ENCODE peak calls at places on chromosomes 5 and 9, in four cellular contexts. Y is stimulated activated CD4-positive, alpha-beta T cell treated with anti-CD3 and anti-CD28 coated beads, Interleukin-12 subunit alpha, Interleukin-12 subunit beta, amount 100 ng/mL, for 4 hours; B is AG09309; V is activated T-cell treated with anti-CD3 and anti-CD28 coated beads for 48 hours. Z is an unnamed sample.

GRCh38 chr9:77375956-77376532 is 198.7 kb downstream of the VPS13A start:
- DNase-seq in B (no peak), Y (no peak), V (no peak), Z (no peak)

GRCh38 chr9:84366683-84367082 is 26.1 kb upstream of the SLC28A3 start:
- DNase-seq in B (no peak), V (no peak), Y (no peak), Z (no peak)

GRCh38 chr9:108383801-108384200 is 472.0 kb downstream of the ACTL7B start:
- DNase-seq in V (no peak), Y (no peak), B (no peak), Z (no peak)

GRCh38 chr9:76433851-76434250 is 25.1 kb upstream of the GCNT1 start:
- DNase-seq in B (no peak), V (no peak), Y (no peak), Z (no peak)

GRCh38 chr5:13601152-13601551 is 343.3 kb downstream of the DNAH5 start:
- DNase-seq in B (peak), Y (no peak), V (no peak), Z (no peak)

GRCh38 chr9:133057006-133057405 is 4.8 kb upstream of the CEL start:
- DNase-seq in V (no peak), B (no peak), Y (peak), Z (peak)

GRCh38 chr5:155049569-155050383 is 36.2 kb downstream of the KIF4B start:
- DNase-seq in V (no peak), B (no peak), Y (no peak), Z (no peak)

GRCh38 chr5:55187370-55187769 is 14.4 kb upstream of the CDC20B start:
- DNase-seq in Y (no peak), B (no peak), V (no peak), Z (no peak)

GRCh38 chr9:38057416-38058195 is 11.4 kb downstream of the SHB start:
- DNase-seq in V (no peak), B (no peak), Y (no peak), Z (peak)

GRCh38 chr5:114782869-114783268 is 386.8 kb downstream of the TRIM36 start:
- DNase-seq in V (no peak), B (no peak), Y (no peak), Z (no peak)

GRCh38 chr5:32506251-32506661 is 61.7 kb upstream of the ZFR start:
- DNase-seq in B (no peak), Y (no peak), V (no peak), Z (no peak)

GRCh38 chr5:54136666-54137440 is 173.5 kb downstream of the ARL15 start:
- DNase-seq in V (no peak), Y (no peak), B (no peak), Z (no peak)

GRCh38 chr5:18744990-18745590 is 1110.8 kb downstream of the TAF11L14 start:
- DNase-seq in B (no peak), Y (no peak), V (no peak), Z (no peak)

GRCh38 chr9:6047020-6047419 is 31.6 kb upstream of the RANBP6 start:
- DNase-seq in Y (no peak), B (no peak), V (no peak), Z (no peak)

GRCh38 chr5:159644053-159644452 is 272.2 kb upstream of the ADRA1B start:
- DNase-seq in B (no peak), V (no peak), Y (no peak), Z (no peak)

GRCh38 chr5:2071562-2071961 is 188.8 kb upstream of the IRX4 start:
- DNase-seq in V (no peak), B (no peak), Y (no peak), Z (no peak)

GRCh38 chr9:81626511-81626910 is 62.8 kb downstream of the TLE1 start:
- DNase-seq in B (no peak), Y (no peak), V (no peak), Z (no peak)

GRCh38 chr5:170430871-170431437 is 41.8 kb upstream of the KCNMB1 start:
- DNase-seq in V (no peak), B (peak), Y (no peak), Z (no peak)

GRCh38 chr9:89868100-89868499 is 263.3 kb downstream of the GADD45G start:
- DNase-seq in V (no peak), Y (no peak), B (no peak), Z (no peak)

GRCh38 chr9:37667706-37668672 is 17.2 kb downstream of the FRMPD1 start:
- DNase-seq in Y (no peak), V (no peak), B (no peak), Z (no peak)

GRCh38 chr9:36258170-36258988 is at the start of gene GNE:
- DNase-seq in Y (peak), B (peak), V (peak), Z (peak)

Z was measured in body of pancreas.